ENCODE peak calls at places on chromosome 18, in six cellular contexts. W is body of pancreas, R is SK-N-SH, K is adrenal gland, C is mucosa of descending colon, D is fibroblast of mammary gland. Z is an unnamed sample.

GRCh38 chr18:13437801-13438506 is 219.4 kb downstream of the LDLRAD4 start:
- DNase-seq in C (no peak), D (no peak), R (no peak), W (no peak), K (no peak), Z (no peak)

GRCh38 chr18:10057808-10058791 is 144.3 kb downstream of the VAPA start:
- DNase-seq in W (peak), C (no peak), D (peak), K (no peak), R (no peak), Z (peak)

GRCh38 chr18:78624646-78625279 is 354.9 kb upstream of the SALL3 start:
- DNase-seq in D (no peak), R (no peak), C (no peak), K (no peak), W (no peak), Z (no peak)

GRCh38 chr18:64370036-64370435 is 221.1 kb upstream of the LINC00305 start:
- DNase-seq in C (no peak), R (no peak), K (no peak), W (no peak), D (no peak), Z (no peak)

GRCh38 chr18:43590182-43590903 is 313.1 kb upstream of the SYT4 start:
- DNase-seq in W (no peak), K (no peak), C (peak), R (no peak), D (no peak), Z (no peak)

GRCh38 chr18:32779010-32779409 is 6.2 kb upstream of the KLHL14 start:
- DNase-seq in W (no peak), R (no peak), K (no peak), D (no peak), C (no peak), Z (no peak)

GRCh38 chr18:55541571-55541970 is 46.4 kb downstream of the TCF4 start:
- DNase-seq in R (no peak), D (peak), C (no peak), K (no peak), W (no peak), Z (no peak)

GRCh38 chr18:73959341-73959740 is 188.3 kb downstream of the FBXO15 start:
- DNase-seq in K (no peak), R (no peak), C (no peak), D (no peak), W (no peak), Z (peak)

GRCh38 chr18:78905334-78905733 is 74.3 kb upstream of the SALL3 start:
- DNase-seq in K (no peak), D (no peak), C (no peak), R (no peak), W (no peak), Z (no peak)

GRCh38 chr18:79644006-79644665 is 35.5 kb upstream of the CTDP1 start:
- DNase-seq in D (peak), K (peak), R (peak), C (peak), W (peak), Z (peak)

GRCh38 chr18:23479829-23480505 is 23.3 kb upstream of the RMC1 start:
- DNase-seq in D (no peak), C (no peak), K (no peak), R (no peak), W (no peak), Z (no peak)

DNA sequence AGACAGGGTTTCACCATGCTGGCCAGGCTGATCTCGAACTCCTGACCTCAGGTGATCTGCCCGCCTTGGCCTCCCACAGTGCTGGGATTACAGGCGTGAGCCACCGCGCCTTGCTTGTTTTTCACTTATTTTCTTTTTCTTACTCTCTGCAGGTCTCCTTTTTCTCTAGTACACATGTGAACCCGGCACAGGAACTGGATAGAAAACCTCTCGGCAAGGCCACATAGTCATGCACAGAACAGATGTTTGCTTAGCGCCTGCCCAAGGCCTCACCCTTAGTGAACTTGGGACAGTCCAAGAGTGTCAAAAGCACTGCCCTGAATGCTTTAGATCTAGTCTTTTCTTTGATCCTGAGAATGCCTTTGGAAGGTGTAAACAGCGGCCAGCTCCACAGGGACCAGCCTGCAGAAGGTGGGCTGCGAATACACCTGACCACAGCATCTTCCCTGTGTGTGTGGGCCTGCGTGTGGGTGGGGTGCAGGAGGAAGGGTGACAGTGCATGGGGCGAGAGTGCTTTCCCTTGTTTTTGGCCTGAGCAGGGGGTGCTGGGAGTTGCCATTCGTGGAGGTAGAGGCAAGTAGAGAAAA is 27.0 kb downstream of the IMPA2 start:
- DNase-seq in C (peak), K (no peak), W (peak), D (no peak), R (no peak), Z (no peak)
- H3K4me3 ChIP-seq in C (no peak), K (no peak), W (no peak), D (no peak), R (no peak), Z (no peak)

GRCh38 chr18:47263197-47263827 is 11.9 kb upstream of the SKOR2 start:
- DNase-seq in R (peak), D (peak), W (no peak), C (no peak), K (no peak), Z (no peak)
- TF ChIP-seq CTCF in R (peak), D (peak), W (no peak), C (no peak), K (no peak), Z (no peak)

GRCh38 chr18:58586886-58587285 is 42.0 kb downstream of the ALPK2 start:
- DNase-seq in C (no peak), K (no peak), R (no peak), D (no peak), W (no peak), Z (no peak)

GRCh38 chr18:58590827-58591226 is 38.1 kb downstream of the ALPK2 start:
- DNase-seq in K (no peak), R (no peak), C (no peak), D (peak), W (no peak), Z (peak)

GRCh38 chr18:58591286-58591685 is 37.6 kb downstream of the ALPK2 start:
- DNase-seq in K (no peak), D (no peak), W (no peak), C (no peak), R (no peak), Z (no peak)

GRCh38 chr18:58592223-58593214 is 36.4 kb downstream of the ALPK2 start:
- DNase-seq in D (no peak), W (no peak), K (no peak), C (no peak), R (no peak), Z (no peak)

DNA sequence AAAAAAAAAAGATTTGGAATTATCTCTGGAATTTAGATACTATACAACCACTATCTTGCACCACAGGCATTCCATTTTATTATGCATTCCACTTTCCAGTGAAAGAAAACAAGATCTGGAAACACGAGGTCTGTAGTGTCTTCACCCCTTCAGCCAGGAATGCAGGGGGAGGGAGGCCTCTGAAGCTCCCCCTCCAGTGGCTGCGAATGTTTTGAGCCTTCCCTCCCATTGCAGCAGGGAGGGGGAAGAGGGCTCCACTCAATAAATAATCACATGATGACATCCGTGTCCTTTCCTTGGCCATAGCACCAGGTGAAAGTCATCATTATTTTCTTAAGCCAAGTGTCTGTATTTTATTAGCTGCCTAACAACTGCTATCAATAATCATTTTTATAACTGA is 38.7 kb downstream of the ALPK2 start:
- DNase-seq in D (peak), R (no peak), C (no peak), K (peak), W (no peak), Z (peak)
- H3K4me3 ChIP-seq in D (no peak), R (no peak), C (no peak), K (no peak), W (no peak), Z (no peak)

DNA sequence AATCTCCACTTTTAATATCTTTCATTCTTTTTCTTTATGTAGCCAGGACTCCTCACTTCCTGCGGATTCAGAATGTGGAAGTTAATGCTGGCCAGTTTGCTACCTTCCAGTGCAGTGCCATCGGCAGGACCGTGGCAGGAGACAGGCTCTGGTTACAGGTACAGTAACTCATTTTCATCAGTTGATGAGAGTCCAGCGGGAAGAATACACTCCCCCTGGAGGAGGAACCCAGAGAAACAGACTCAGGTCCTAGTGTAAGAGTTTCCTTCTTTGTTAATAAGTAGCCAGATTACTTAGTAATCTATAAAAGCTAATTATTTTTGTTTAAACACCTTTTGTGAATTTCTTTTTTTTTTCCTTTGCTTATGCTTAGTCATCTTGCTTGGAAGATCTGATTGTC is 359.4 kb downstream of the PTPRM start:
- DNase-seq in D (no peak), C (no peak), K (no peak), W (peak), R (peak), Z (peak)
- TF ChIP-seq CTCF in D (peak), C (no peak), K (no peak), W (peak), R (no peak), Z (peak)

DNA sequence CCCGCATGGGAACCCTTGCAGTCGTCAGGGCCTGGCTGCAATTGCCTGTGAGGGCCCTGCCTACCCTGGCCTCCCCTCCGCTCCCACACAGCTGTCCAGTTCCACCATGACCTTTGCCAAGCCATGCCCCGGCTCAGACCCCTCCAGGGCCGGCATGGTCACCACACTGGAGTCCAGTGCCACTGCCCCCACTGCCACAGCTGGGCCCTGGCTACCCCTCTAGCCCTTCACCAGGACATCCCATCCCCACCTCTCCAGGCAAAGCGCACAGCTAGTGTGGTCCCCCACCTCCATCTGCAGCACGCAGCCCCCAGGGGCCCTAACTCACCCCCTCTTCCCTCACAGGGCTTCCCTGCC is 70.3 kb upstream of the SMAD7 start:
- DNase-seq in R (no peak), D (no peak), W (no peak), K (peak), C (no peak), Z (no peak)
- H3K4me3 ChIP-seq in R (no peak), D (no peak), W (no peak), K (no peak), C (no peak), Z (no peak)

GRCh38 chr18:60090170-60090569 is 190.4 kb downstream of the PMAIP1 start:
- DNase-seq in R (no peak), C (no peak), D (no peak), W (no peak), K (no peak), Z (peak)
- TF ChIP-seq CTCF in R (no peak), C (no peak), D (no peak), W (no peak), K (no peak), Z (peak)

GRCh38 chr18:35050004-35050623 is 8.9 kb downstream of the MAPRE2 start:
- DNase-seq in D (no peak), K (no peak), C (no peak), R (no peak), W (no peak), Z (peak)
- H3K4me3 ChIP-seq in D (no peak), K (no peak), C (no peak), R (no peak), W (no peak), Z (no peak)

DNA sequence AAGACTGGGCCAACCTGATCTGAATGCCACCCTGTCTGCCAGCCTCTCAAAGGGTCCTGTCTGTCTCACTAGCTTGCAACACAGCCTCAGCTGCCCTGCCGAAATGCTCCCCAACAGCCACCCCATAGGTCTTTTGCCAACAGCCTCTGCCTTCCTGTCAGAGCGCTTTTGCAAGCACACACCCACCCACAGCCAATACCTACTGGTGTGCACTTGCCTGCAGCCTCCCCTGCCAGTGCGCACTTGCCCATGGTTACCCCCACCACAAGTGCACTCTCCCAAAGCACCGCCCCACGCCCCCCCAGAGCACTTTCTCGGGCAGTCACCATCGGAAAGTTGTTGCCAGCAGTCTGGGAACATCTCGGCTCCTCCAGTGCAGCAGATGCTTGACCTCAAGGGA is 48.6 kb downstream of the RTTN start:
- DNase-seq in W (no peak), R (no peak), C (no peak), D (no peak), K (no peak), Z (no peak)
- TF ChIP-seq CTCF in W (no peak), R (no peak), C (no peak), D (no peak), K (no peak), Z (no peak)

GRCh38 chr18:69138088-69138487 is 262.6 kb upstream of the DOK6 start:
- DNase-seq in C (no peak), W (no peak), R (no peak), D (no peak), K (no peak), Z (no peak)
- H3K4me3 ChIP-seq in C (no peak), W (no peak), R (no peak), D (no peak), K (no peak), Z (no peak)

DNA sequence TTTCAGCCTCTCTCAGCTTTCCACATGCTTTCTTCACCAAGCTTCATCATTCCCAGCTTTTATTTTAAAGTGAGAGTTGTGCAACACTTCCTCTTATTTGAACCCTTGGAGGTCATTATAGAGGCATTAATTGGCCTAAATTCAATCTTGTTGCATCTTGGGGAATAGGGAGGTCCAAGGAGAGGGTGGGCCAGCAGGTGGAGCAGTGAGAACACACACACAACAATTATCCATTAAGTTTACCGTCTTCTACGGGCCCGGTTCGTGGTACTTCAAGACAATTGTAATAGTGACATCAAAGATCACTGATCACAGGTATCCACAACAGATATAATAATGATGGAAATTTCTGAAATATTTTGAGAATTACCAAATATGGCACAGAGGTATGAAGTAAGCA is 457.2 kb upstream of the SMIM21 start:
- DNase-seq in D (no peak), K (no peak), W (no peak), R (no peak), C (no peak), Z (no peak)
- TF ChIP-seq CTCF in D (no peak), K (no peak), W (no peak), R (no peak), C (no peak), Z (no peak)